ENCODE peak calls at places on chromosomes 13 and 19, in five cellular contexts. S, G, H, J and C are unnamed samples.

GRCh38 chr19:35932291-35932936 is 3.8 kb upstream of the LRFN3 start:
- DNase-seq in J (no peak), H (no peak), G (no peak), S (no peak), C (no peak)

GRCh38 chr19:2108251-2109016 is 11.7 kb downstream of the IZUMO4 start:
- DNase-seq in S (no peak), H (no peak), J (no peak), G (no peak), C (no peak)

GRCh38 chr19:3398900-3399278 is 32.5 kb downstream of the NFIC start:
- DNase-seq in G (no peak), H (no peak), S (no peak), J (no peak), C (no peak)

GRCh38 chr13:110536006-110536693 is 25.4 kb downstream of the RAB20 start:
- DNase-seq in H (no peak), S (no peak), J (no peak), G (no peak), C (peak)

GRCh38 chr19:5314012-5314906 is 26.4 kb downstream of the PTPRS start:
- DNase-seq in S (no peak), H (peak), J (peak), G (no peak), C (no peak)

GRCh38 chr19:7177926-7178325 is 108.4 kb downstream of the ZNF557 start:
- DNase-seq in J (no peak), H (peak), S (no peak), G (no peak), C (no peak)

GRCh38 chr19:29683009-29683408 is 17.7 kb downstream of the PLEKHF1 start:
- DNase-seq in S (no peak), J (no peak), G (no peak), H (peak), C (no peak)

GRCh38 chr19:49019242-49019932 is 2.5 kb upstream of the LHB start:
- DNase-seq in H (no peak), G (peak), J (peak), S (peak), C (peak)

GRCh38 chr13:96726651-96727050 is 267.6 kb downstream of the OXGR1 start:
- DNase-seq in H (no peak), J (no peak), S (no peak), G (no peak), C (no peak)

GRCh38 chr13:98847780-98848179 is 95.3 kb upstream of the SLC15A1 start:
- DNase-seq in J (no peak), S (no peak), H (peak), G (no peak), C (no peak)